ENCODE peak calls at places on chromosomes 1 and 21, in eight cellular contexts. One of them, this sample, is unnamed.
A peak's percentile ranks its signal among the peaks of the same experiment; 100 is the strongest.

GRCh38 chr1:156838972-156839371 is 19.9 kb downstream of the INSRR start:
- DNase-seq in psoas muscle: no peak
- DNase-seq in astrocyte of the spinal cord: no peak
- DNase-seq in heart left ventricle: no peak
- DNase-seq in tibial artery: no peak
- DNase-seq in OCI-LY7: peak; percentile 45
- DNase-seq in BE2C: peak; percentile 55
- DNase-seq in left ventricle myocardium inferior: no peak
- DNase-seq in this sample: peak; percentile 68

GRCh38 chr21:35559881-35560280 is 500.4 kb downstream of the SETD4 start:
- DNase-seq in BE2C: no peak
- DNase-seq in OCI-LY7: no peak
- DNase-seq in astrocyte of the spinal cord: peak; percentile 71
- DNase-seq in heart left ventricle: no peak
- DNase-seq in left ventricle myocardium inferior: no peak
- DNase-seq in psoas muscle: no peak
- DNase-seq in tibial artery: no peak
- DNase-seq in this sample: no peak

GRCh38 chr1:175373786-175374623 is 181.4 kb upstream of the KIAA0040 start:
- DNase-seq in OCI-LY7: peak; percentile 57
- DNase-seq in tibial artery: no peak
- DNase-seq in left ventricle myocardium inferior: no peak
- DNase-seq in astrocyte of the spinal cord: peak; percentile 9
- DNase-seq in psoas muscle: no peak
- DNase-seq in heart left ventricle: no peak
- DNase-seq in BE2C: peak; percentile 60
- DNase-seq in this sample: no peak

GRCh38 chr1:183287191-183287675 is 101.2 kb downstream of the LAMC2 start:
- DNase-seq in BE2C: peak; percentile 65
- DNase-seq in left ventricle myocardium inferior: peak; percentile 85
- DNase-seq in psoas muscle: no peak
- DNase-seq in astrocyte of the spinal cord: peak; percentile 66
- DNase-seq in heart left ventricle: peak; percentile 83
- DNase-seq in OCI-LY7: no peak
- DNase-seq in tibial artery: no peak
- DNase-seq in this sample: no peak

GRCh38 chr1:9228589-9228988 is 6.0 kb upstream of the H6PD start:
- DNase-seq in left ventricle myocardium inferior: no peak
- DNase-seq in astrocyte of the spinal cord: peak; percentile 32
- DNase-seq in tibial artery: no peak
- DNase-seq in OCI-LY7: no peak
- DNase-seq in psoas muscle: no peak
- DNase-seq in BE2C: no peak
- DNase-seq in heart left ventricle: no peak
- DNase-seq in this sample: no peak

GRCh38 chr1:10652626-10653025 is 143.8 kb downstream of the CASZ1 start:
- DNase-seq in left ventricle myocardium inferior: no peak
- DNase-seq in OCI-LY7: no peak
- DNase-seq in astrocyte of the spinal cord: no peak
- DNase-seq in tibial artery: no peak
- DNase-seq in BE2C: no peak
- DNase-seq in heart left ventricle: no peak
- DNase-seq in psoas muscle: no peak
- DNase-seq in this sample: no peak

GRCh38 chr1:99849413-99849743 is 783 bp upstream of the AGL start:
- DNase-seq in psoas muscle: no peak
- DNase-seq in heart left ventricle: no peak
- DNase-seq in tibial artery: no peak
- DNase-seq in OCI-LY7: peak; percentile 37
- DNase-seq in left ventricle myocardium inferior: no peak
- DNase-seq in BE2C: no peak
- DNase-seq in astrocyte of the spinal cord: peak; percentile 2
- DNase-seq in this sample: no peak

GRCh38 chr1:167473761-167474160 is 44.6 kb downstream of the CD247 start:
- DNase-seq in psoas muscle: no peak
- DNase-seq in left ventricle myocardium inferior: no peak
- DNase-seq in tibial artery: no peak
- DNase-seq in heart left ventricle: no peak
- DNase-seq in BE2C: no peak
- DNase-seq in OCI-LY7: peak; percentile 33
- DNase-seq in astrocyte of the spinal cord: no peak
- DNase-seq in this sample: no peak

GRCh38 chr1:78918157-78918556 is 88.4 kb downstream of the ADGRL4 start:
- DNase-seq in left ventricle myocardium inferior: no peak
- DNase-seq in tibial artery: no peak
- DNase-seq in heart left ventricle: no peak
- DNase-seq in OCI-LY7: no peak
- DNase-seq in BE2C: no peak
- DNase-seq in astrocyte of the spinal cord: peak; percentile 32
- DNase-seq in psoas muscle: no peak
- DNase-seq in this sample: no peak

GRCh38 chr1:239008568-239008967 is 377.8 kb upstream of the CHRM3 start:
- DNase-seq in tibial artery: no peak
- DNase-seq in astrocyte of the spinal cord: no peak
- DNase-seq in BE2C: no peak
- DNase-seq in psoas muscle: no peak
- DNase-seq in heart left ventricle: no peak
- DNase-seq in OCI-LY7: no peak
- DNase-seq in left ventricle myocardium inferior: no peak
- DNase-seq in this sample: no peak
- TF ChIP-seq CTCF in tibial artery: no peak
- TF ChIP-seq CTCF in astrocyte of the spinal cord: no peak
- TF ChIP-seq CTCF in BE2C: peak; percentile 10
- TF ChIP-seq CTCF in psoas muscle: no peak
- TF ChIP-seq CTCF in heart left ventricle: no peak
- TF ChIP-seq CTCF in OCI-LY7: no peak
- TF ChIP-seq CTCF in left ventricle myocardium inferior: no peak
- TF ChIP-seq CTCF in this sample: no peak

GRCh38 chr1:203592156-203592555 is 34.5 kb upstream of the ATP2B4 start:
- DNase-seq in left ventricle myocardium inferior: peak; percentile 20
- DNase-seq in psoas muscle: no peak
- DNase-seq in astrocyte of the spinal cord: no peak
- DNase-seq in heart left ventricle: no peak
- DNase-seq in OCI-LY7: no peak
- DNase-seq in BE2C: peak; percentile 46
- DNase-seq in tibial artery: no peak
- DNase-seq in this sample: no peak
- TF ChIP-seq CTCF in left ventricle myocardium inferior: no peak
- TF ChIP-seq CTCF in psoas muscle: no peak
- TF ChIP-seq CTCF in astrocyte of the spinal cord: no peak
- TF ChIP-seq CTCF in heart left ventricle: no peak
- TF ChIP-seq CTCF in OCI-LY7: no peak
- TF ChIP-seq CTCF in BE2C: no peak
- TF ChIP-seq CTCF in tibial artery: no peak
- TF ChIP-seq CTCF in this sample: no peak

GRCh38 chr1:93844262-93845045 is 34.6 kb downstream of the DNTTIP2 start:
- DNase-seq in BE2C: peak; percentile 33
- DNase-seq in tibial artery: no peak
- DNase-seq in heart left ventricle: peak; percentile 35
- DNase-seq in OCI-LY7: peak; percentile 83
- DNase-seq in psoas muscle: no peak
- DNase-seq in left ventricle myocardium inferior: no peak
- DNase-seq in astrocyte of the spinal cord: peak; percentile 84
- DNase-seq in this sample: peak; percentile 26
- TF ChIP-seq CTCF in BE2C: peak; percentile 78
- TF ChIP-seq CTCF in tibial artery: peak; percentile 68
- TF ChIP-seq CTCF in heart left ventricle: peak; percentile 52
- TF ChIP-seq CTCF in OCI-LY7: peak; percentile 90
- TF ChIP-seq CTCF in psoas muscle: peak; percentile 61
- TF ChIP-seq CTCF in left ventricle myocardium inferior: peak; percentile 82
- TF ChIP-seq CTCF in astrocyte of the spinal cord: peak; percentile 81
- TF ChIP-seq CTCF in this sample: peak; percentile 91

DNA sequence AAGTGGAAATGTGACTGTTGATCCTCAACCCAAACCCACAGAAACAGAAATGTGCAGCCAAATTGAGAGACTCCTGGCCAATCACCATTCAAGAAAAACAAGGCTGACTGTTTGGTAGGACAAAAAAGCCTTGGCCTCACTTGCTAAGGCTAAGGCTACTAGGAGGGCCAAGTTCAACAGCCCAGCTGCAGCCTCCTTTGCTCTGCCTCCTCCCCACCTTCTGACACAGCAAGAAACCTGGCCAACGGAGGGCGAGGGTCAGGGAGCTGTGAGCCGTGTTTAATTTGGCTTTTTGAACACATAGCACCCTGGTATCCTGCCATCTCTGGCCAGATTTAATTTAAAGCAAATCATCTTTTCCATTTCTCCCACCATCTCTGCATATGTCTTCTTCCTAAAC is 165.8 kb upstream of the RAB4A start:
- DNase-seq in BE2C: no peak
- DNase-seq in OCI-LY7: no peak
- DNase-seq in psoas muscle: no peak
- DNase-seq in left ventricle myocardium inferior: no peak
- DNase-seq in tibial artery: peak; percentile 84
- DNase-seq in heart left ventricle: no peak
- DNase-seq in astrocyte of the spinal cord: no peak
- DNase-seq in this sample: no peak
- TF ChIP-seq CTCF in BE2C: no peak
- TF ChIP-seq CTCF in OCI-LY7: no peak
- TF ChIP-seq CTCF in psoas muscle: no peak
- TF ChIP-seq CTCF in left ventricle myocardium inferior: no peak
- TF ChIP-seq CTCF in tibial artery: no peak
- TF ChIP-seq CTCF in heart left ventricle: no peak
- TF ChIP-seq CTCF in astrocyte of the spinal cord: no peak
- TF ChIP-seq CTCF in this sample: no peak

GRCh38 chr1:246417152-246417812 is 89.8 kb downstream of the SMYD3 start:
- DNase-seq in OCI-LY7: no peak
- DNase-seq in astrocyte of the spinal cord: peak; percentile 47
- DNase-seq in left ventricle myocardium inferior: no peak
- DNase-seq in heart left ventricle: no peak
- DNase-seq in tibial artery: no peak
- DNase-seq in BE2C: no peak
- DNase-seq in psoas muscle: no peak
- DNase-seq in this sample: no peak

GRCh38 chr1:246415028-246415427 is 92.1 kb downstream of the SMYD3 start:
- DNase-seq in BE2C: no peak
- DNase-seq in left ventricle myocardium inferior: no peak
- DNase-seq in astrocyte of the spinal cord: no peak
- DNase-seq in heart left ventricle: no peak
- DNase-seq in OCI-LY7: no peak
- DNase-seq in psoas muscle: no peak
- DNase-seq in tibial artery: no peak
- DNase-seq in this sample: no peak

GRCh38 chr1:246416261-246416660 is 90.8 kb downstream of the SMYD3 start:
- DNase-seq in BE2C: no peak
- DNase-seq in heart left ventricle: no peak
- DNase-seq in OCI-LY7: no peak
- DNase-seq in tibial artery: no peak
- DNase-seq in astrocyte of the spinal cord: no peak
- DNase-seq in psoas muscle: no peak
- DNase-seq in left ventricle myocardium inferior: no peak
- DNase-seq in this sample: no peak

GRCh38 chr1:246418565-246419312 is 88.3 kb downstream of the SMYD3 start:
- DNase-seq in psoas muscle: no peak
- DNase-seq in OCI-LY7: no peak
- DNase-seq in astrocyte of the spinal cord: no peak
- DNase-seq in BE2C: no peak
- DNase-seq in left ventricle myocardium inferior: no peak
- DNase-seq in tibial artery: no peak
- DNase-seq in heart left ventricle: no peak
- DNase-seq in this sample: no peak

DNA sequence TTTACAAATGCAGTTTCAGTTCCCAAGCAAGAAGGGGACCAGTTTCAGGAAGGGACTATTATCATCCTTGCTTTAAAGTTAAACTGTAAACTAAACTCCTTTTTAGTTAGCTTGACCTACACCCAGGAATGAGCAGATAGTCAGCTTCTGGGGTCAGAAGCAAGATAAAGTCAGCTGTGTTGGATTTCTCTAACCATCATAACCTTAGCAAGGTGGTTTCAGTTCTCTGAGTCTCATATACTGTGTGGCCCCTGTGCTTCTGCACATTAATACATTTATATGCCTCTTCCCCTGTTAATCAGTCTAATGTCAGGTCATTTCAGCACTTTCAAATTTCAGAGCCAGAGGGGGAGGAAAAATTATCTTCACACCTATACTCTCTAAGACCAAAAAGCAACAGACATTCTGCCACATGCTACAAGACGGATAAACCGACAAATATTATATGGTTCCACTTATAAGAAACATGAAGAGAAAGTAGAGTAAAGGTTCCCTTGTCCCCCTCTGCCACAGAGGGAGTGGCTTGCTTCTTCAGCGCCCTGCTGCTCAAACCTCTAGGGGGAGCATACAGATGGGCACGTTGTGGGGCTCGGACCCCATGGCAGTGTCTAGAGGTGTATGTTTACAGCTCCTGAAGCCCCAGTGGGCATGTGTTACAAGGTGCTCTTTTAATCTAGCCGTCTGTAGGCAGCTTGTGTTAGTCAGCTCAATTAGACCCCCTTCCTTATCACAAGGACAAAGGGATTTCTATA is 89.1 kb downstream of the SMYD3 start:
- DNase-seq in tibial artery: no peak
- DNase-seq in BE2C: no peak
- DNase-seq in astrocyte of the spinal cord: no peak
- DNase-seq in heart left ventricle: no peak
- DNase-seq in OCI-LY7: no peak
- DNase-seq in psoas muscle: no peak
- DNase-seq in left ventricle myocardium inferior: no peak
- DNase-seq in this sample: no peak
- TF ChIP-seq CTCF in tibial artery: no peak
- TF ChIP-seq CTCF in BE2C: peak; percentile 23
- TF ChIP-seq CTCF in astrocyte of the spinal cord: peak; percentile 6
- TF ChIP-seq CTCF in heart left ventricle: no peak
- TF ChIP-seq CTCF in OCI-LY7: peak; percentile 17
- TF ChIP-seq CTCF in psoas muscle: no peak
- TF ChIP-seq CTCF in left ventricle myocardium inferior: no peak
- TF ChIP-seq CTCF in this sample: peak; percentile 9

GRCh38 chr1:65056234-65056633 is 89.9 kb upstream of the JAK1 start:
- DNase-seq in psoas muscle: no peak
- DNase-seq in astrocyte of the spinal cord: no peak
- DNase-seq in tibial artery: no peak
- DNase-seq in BE2C: no peak
- DNase-seq in left ventricle myocardium inferior: no peak
- DNase-seq in heart left ventricle: no peak
- DNase-seq in OCI-LY7: no peak
- DNase-seq in this sample: no peak
- TF ChIP-seq CTCF in psoas muscle: no peak
- TF ChIP-seq CTCF in astrocyte of the spinal cord: no peak
- TF ChIP-seq CTCF in tibial artery: no peak
- TF ChIP-seq CTCF in BE2C: no peak
- TF ChIP-seq CTCF in left ventricle myocardium inferior: no peak
- TF ChIP-seq CTCF in heart left ventricle: no peak
- TF ChIP-seq CTCF in OCI-LY7: no peak
- TF ChIP-seq CTCF in this sample: no peak

DNA sequence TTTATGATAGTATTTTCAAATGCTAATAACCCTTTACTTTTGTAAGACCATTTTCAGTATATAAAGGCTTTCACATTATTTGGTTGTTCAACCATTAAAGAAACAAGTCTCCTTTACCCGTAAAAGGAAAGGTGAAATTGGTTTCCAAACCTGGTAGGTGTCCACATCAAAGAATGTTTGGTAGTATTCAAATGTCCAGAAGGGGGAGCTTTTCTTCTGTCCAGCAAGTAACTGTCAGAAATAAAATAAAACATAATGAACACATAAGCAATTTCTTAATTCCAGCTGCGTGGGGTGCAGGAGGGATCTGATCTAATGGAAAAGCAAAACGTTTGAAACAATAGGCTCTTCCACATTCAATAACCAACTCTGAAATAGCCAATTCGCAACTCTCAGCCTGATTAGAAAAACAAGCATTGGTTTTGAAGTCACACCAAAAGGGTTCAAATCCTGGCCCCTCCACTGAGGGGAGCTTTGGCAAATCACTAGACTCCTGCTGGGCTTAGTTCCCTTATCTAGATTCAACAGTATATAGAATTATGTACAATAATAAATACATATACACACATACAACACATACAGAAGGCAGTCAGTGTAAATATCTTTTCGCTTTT is 11.0 kb downstream of the YIPF1 start:
- DNase-seq in heart left ventricle: no peak
- DNase-seq in BE2C: no peak
- DNase-seq in astrocyte of the spinal cord: peak; percentile 70
- DNase-seq in tibial artery: no peak
- DNase-seq in OCI-LY7: peak; percentile 67
- DNase-seq in left ventricle myocardium inferior: no peak
- DNase-seq in psoas muscle: no peak
- DNase-seq in this sample: no peak
- TF ChIP-seq CTCF in heart left ventricle: peak; percentile 58
- TF ChIP-seq CTCF in BE2C: peak; percentile 51
- TF ChIP-seq CTCF in astrocyte of the spinal cord: peak; percentile 63
- TF ChIP-seq CTCF in tibial artery: peak; percentile 70
- TF ChIP-seq CTCF in OCI-LY7: peak; percentile 91
- TF ChIP-seq CTCF in left ventricle myocardium inferior: peak; percentile 67
- TF ChIP-seq CTCF in psoas muscle: peak; percentile 64
- TF ChIP-seq CTCF in this sample: peak; percentile 58

This sample was measured in D721Med.